ENCODE peak calls at places on chromosomes 5 and 9, in nine cellular contexts. N is A549, T is OCI-LY7, I is fibroblast of lung, V is astrocyte, U is SK-N-SH, A is IMR-90, J is K562, C is PC-9. L is an unnamed sample.

GRCh38 chr5:58188287-58188651 is 271.6 kb downstream of the PLK2 start:
- DNase-seq in N (peak; percentile 98), T (no peak), I (peak; percentile 90), V (peak; percentile 87), U (no peak), A (peak; percentile 70), J (no peak), C (peak; percentile 99), L (peak; percentile 27)

GRCh38 chr9:33354651-33355211 is 47.6 kb downstream of the AQP7 start:
- DNase-seq in N (no peak), T (no peak), I (peak; percentile 87), V (peak; percentile 87), U (no peak), A (peak; percentile 92), J (no peak), C (peak; percentile 72), L (no peak)

GRCh38 chr9:122040573-122041242 is 52.4 kb downstream of the TTLL11 start:
- DNase-seq in N (no peak), T (no peak), I (no peak), V (no peak), U (no peak), A (no peak), J (no peak), C (no peak), L (no peak)

GRCh38 chr5:59786271-59786805 is 107.2 kb downstream of the PDE4D start:
- DNase-seq in N (peak; percentile 93), T (no peak), I (peak; percentile 92), V (peak; percentile 90), U (peak; percentile 58), A (peak; percentile 27), J (no peak), C (peak; percentile 95), L (no peak)

GRCh38 chr5:91058575-91058974 is 324.5 kb downstream of the ARRDC3 start:
- DNase-seq in N (peak; percentile 37), T (no peak), I (no peak), V (no peak), U (no peak), A (no peak), J (no peak), C (peak; percentile 99), L (no peak)

GRCh38 chr5:17001418-17001817 is 65.3 kb upstream of the MYO10 start:
- DNase-seq in N (no peak), T (no peak), I (peak; percentile 47), V (peak; percentile 39), U (no peak), A (peak; percentile 60), J (no peak), C (no peak), L (no peak)

GRCh38 chr5:72223371-72223770 is 96.7 kb downstream of the MRPS27 start:
- DNase-seq in N (no peak), T (no peak), I (no peak), V (no peak), U (no peak), A (no peak), J (no peak), C (no peak), L (no peak)

GRCh38 chr5:133525048-133525447 is 87.3 kb downstream of the FSTL4 start:
- DNase-seq in N (no peak), T (no peak), I (no peak), V (no peak), U (no peak), A (no peak), J (no peak), C (no peak), L (peak; percentile 8)

GRCh38 chr5:176530983-176531901 is 6.0 kb downstream of the RNF44 start:
- DNase-seq in N (no peak), T (peak; percentile 50), I (peak; percentile 55), V (peak; percentile 27), U (peak; percentile 85), A (peak; percentile 74), J (no peak), C (no peak), L (no peak)

GRCh38 chr9:127192744-127193143 is 70.3 kb upstream of the ANGPTL2 start:
- DNase-seq in N (no peak), T (no peak), I (no peak), V (no peak), U (no peak), A (no peak), J (no peak), C (no peak), L (no peak)

GRCh38 chr9:78626971-78627370 is 330.0 kb downstream of the PSAT1 start:
- DNase-seq in N (no peak), T (no peak), I (no peak), V (no peak), U (no peak), A (no peak), J (no peak), C (no peak), L (no peak)

GRCh38 chr9:120212153-120212852 is 367.7 kb downstream of the CDK5RAP2 start:
- DNase-seq in N (no peak), T (peak; percentile 4), I (no peak), V (no peak), U (peak; percentile 27), A (no peak), J (no peak), C (no peak), L (no peak)

GRCh38 chr5:4513381-4513780 is 626.7 kb upstream of the ADAMTS16 start:
- DNase-seq in N (no peak), T (no peak), I (no peak), V (no peak), U (no peak), A (no peak), J (no peak), C (no peak), L (no peak)

GRCh38 chr5:4514067-4514648 is 626.0 kb upstream of the ADAMTS16 start:
- DNase-seq in N (no peak), T (no peak), I (no peak), V (no peak), U (no peak), A (no peak), J (no peak), C (no peak), L (no peak)

DNA sequence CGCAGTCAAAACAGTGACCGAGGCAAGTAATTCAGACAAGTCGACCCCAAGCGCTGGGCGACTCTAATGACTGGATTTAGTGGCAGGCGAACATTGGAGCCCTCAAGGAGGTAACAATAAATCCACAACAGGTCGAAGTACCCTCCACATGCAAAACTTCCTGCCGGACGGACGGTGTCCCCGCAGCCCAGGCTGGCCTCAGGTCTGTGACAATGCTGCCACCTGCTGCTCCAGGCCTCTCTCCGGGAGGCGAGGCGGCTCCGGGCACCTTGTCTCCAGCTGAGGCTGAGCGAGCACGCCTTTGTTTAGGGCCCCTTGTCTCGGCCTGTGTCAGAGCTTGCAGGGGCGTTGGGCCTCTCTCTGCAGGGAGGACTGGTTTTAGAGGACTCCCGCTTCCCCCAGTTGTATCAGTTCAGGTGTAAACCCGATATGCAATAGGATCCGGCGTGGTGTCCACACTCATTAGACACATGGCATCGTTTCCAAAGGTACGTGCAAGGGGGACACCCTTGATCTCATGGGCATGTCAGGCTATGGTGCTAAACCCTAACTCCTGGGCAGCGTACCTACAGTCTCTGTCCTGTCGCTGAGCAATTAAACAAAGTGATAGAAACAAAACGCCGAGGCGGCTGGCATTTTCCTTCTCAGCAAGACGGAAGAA is 628.0 kb upstream of the ADAMTS16 start:
- DNase-seq in N (peak; percentile 18), T (no peak), I (peak; percentile 33), V (peak; percentile 10), U (peak; percentile 33), A (no peak), J (no peak), C (no peak), L (peak; percentile 71)
- TF ChIP-seq CTCF in N (peak; percentile 8), T (no peak), I (no peak), V (peak; percentile 21), U (peak; percentile 28), A (no peak), J (peak; percentile 33), C (peak; percentile 40), L (peak; percentile 48)

GRCh38 chr5:137900925-137901817 is 11.9 kb downstream of the PKD2L2 start:
- DNase-seq in N (no peak), T (no peak), I (no peak), V (no peak), U (no peak), A (no peak), J (no peak), C (no peak), L (no peak)

GRCh38 chr5:137894586-137894985 is 5.3 kb downstream of the PKD2L2 start:
- DNase-seq in N (no peak), T (no peak), I (no peak), V (no peak), U (no peak), A (no peak), J (no peak), C (no peak), L (no peak)

GRCh38 chr5:137891849-137892248 is 2.6 kb downstream of the PKD2L2 start:
- DNase-seq in N (no peak), T (no peak), I (no peak), V (no peak), U (no peak), A (no peak), J (peak; percentile 13), C (no peak), L (no peak)

GRCh38 chr5:137899493-137899892 is 10.2 kb downstream of the PKD2L2 start:
- DNase-seq in N (no peak), T (no peak), I (no peak), V (no peak), U (no peak), A (no peak), J (no peak), C (no peak), L (no peak)

GRCh38 chr5:137896560-137896959 is 7.3 kb downstream of the PKD2L2 start:
- DNase-seq in N (no peak), T (no peak), I (no peak), V (no peak), U (no peak), A (no peak), J (no peak), C (no peak), L (no peak)
- H3K4me2 ChIP-seq in N (no peak overlapping the region), T (no peak overlapping the region), I (no peak overlapping the region), V (no peak overlapping the region), U (no peak overlapping the region), A (no peak overlapping the region), J (no peak overlapping the region), C (no peak overlapping the region), L (no peak overlapping the region)

GRCh38 chr5:64147849-64148441 is 17.7 kb upstream of the RNF180 start:
- DNase-seq in N (peak; percentile 44), T (peak; percentile 10), I (peak; percentile 30), V (peak; percentile 18), U (peak; percentile 47), A (peak; percentile 24), J (peak; percentile 14), C (no peak), L (peak; percentile 75)
- TF ChIP-seq CTCF in N (peak; percentile 78), T (peak; percentile 76), I (peak; percentile 78), V (peak; percentile 89), U (peak; percentile 76), A (peak; percentile 67), J (peak; percentile 55), C (peak; percentile 76), L (peak; percentile 79)

GRCh38 chr9:125651907-125652306 is 55.1 kb downstream of the MAPKAP1 start:
- DNase-seq in N (no peak), T (no peak), I (no peak), V (no peak), U (no peak), A (no peak), J (no peak), C (no peak), L (no peak)
- H3K4me2 ChIP-seq in N (no peak overlapping the region), T (no peak overlapping the region), I (peak overlapping the region; percentile 8), V (no peak overlapping the region), U (no peak overlapping the region), A (no peak overlapping the region), J (no peak overlapping the region), C (no peak overlapping the region), L (no peak overlapping the region)

GRCh38 chr5:95238560-95239325 is 46.2 kb downstream of the MCTP1 start:
- DNase-seq in N (peak; percentile 6), T (no peak), I (peak; percentile 74), V (peak; percentile 65), U (no peak), A (peak; percentile 1), J (no peak), C (no peak), L (no peak)
- TF ChIP-seq CTCF in N (peak; percentile 58), T (peak; percentile 38), I (peak; percentile 33), V (peak; percentile 27), U (peak; percentile 59), A (no peak), J (no peak), C (peak; percentile 36), L (peak; percentile 17)

L was measured in neural progenitor cell.